ENCODE peak calls at places on chromosomes 7 and 10, in seven cellular contexts. One of them, this sample, is unnamed. For H3K4me1, the result is how much of the 10 kb centered on the place peaks cover.

GRCh38 chr7:151735186-151735853 is 141.6 kb downstream of the PRKAG2 start:
- DNase-seq in GM23338: peak
- DNase-seq in ovary: no peak
- DNase-seq in lung: no peak
- DNase-seq in fibroblast of lung: no peak
- DNase-seq in transverse colon: no peak
- DNase-seq in upper lobe of right lung: no peak
- DNase-seq in this sample: no peak

GRCh38 chr7:55158541-55158940 is 139.7 kb downstream of the EGFR start:
- DNase-seq in GM23338: no peak
- DNase-seq in ovary: no peak
- DNase-seq in lung: no peak
- DNase-seq in fibroblast of lung: no peak
- DNase-seq in transverse colon: no peak
- DNase-seq in upper lobe of right lung: no peak
- DNase-seq in this sample: no peak

GRCh38 chr10:90175161-90175681 is 473.8 kb downstream of the KIF20B start:
- DNase-seq in GM23338: no peak
- DNase-seq in ovary: no peak
- DNase-seq in lung: no peak
- DNase-seq in fibroblast of lung: peak
- DNase-seq in transverse colon: no peak
- DNase-seq in upper lobe of right lung: no peak
- DNase-seq in this sample: no peak

GRCh38 chr7:75866129-75866496 is 12.7 kb upstream of the RHBDD2 start:
- DNase-seq in GM23338: no peak
- DNase-seq in ovary: no peak
- DNase-seq in lung: no peak
- DNase-seq in fibroblast of lung: no peak
- DNase-seq in transverse colon: no peak
- DNase-seq in upper lobe of right lung: no peak
- DNase-seq in this sample: no peak

GRCh38 chr7:4479367-4480039 is 202.6 kb upstream of the FOXK1 start:
- DNase-seq in GM23338: peak
- DNase-seq in ovary: no peak
- DNase-seq in lung: no peak
- DNase-seq in fibroblast of lung: peak
- DNase-seq in transverse colon: peak
- DNase-seq in upper lobe of right lung: no peak
- DNase-seq in this sample: no peak

GRCh38 chr10:96305019-96305418 is 785 bp downstream of the DNTT start:
- DNase-seq in GM23338: no peak
- DNase-seq in ovary: no peak
- DNase-seq in lung: no peak
- DNase-seq in fibroblast of lung: no peak
- DNase-seq in transverse colon: no peak
- DNase-seq in upper lobe of right lung: no peak
- DNase-seq in this sample: no peak

GRCh38 chr10:88853155-88853554 is 1.5 kb upstream of the ANKRD22 start:
- DNase-seq in GM23338: no peak
- DNase-seq in ovary: no peak
- DNase-seq in lung: no peak
- DNase-seq in fibroblast of lung: no peak
- DNase-seq in transverse colon: no peak
- DNase-seq in upper lobe of right lung: no peak
- DNase-seq in this sample: no peak

GRCh38 chr10:132104471-132105301 is 38.9 kb downstream of the JAKMIP3 start:
- DNase-seq in GM23338: no peak
- DNase-seq in ovary: no peak
- DNase-seq in lung: peak
- DNase-seq in fibroblast of lung: no peak
- DNase-seq in transverse colon: no peak
- DNase-seq in upper lobe of right lung: peak
- DNase-seq in this sample: no peak

GRCh38 chr7:67896721-67897120 is 900.1 kb downstream of the TYW1 start:
- DNase-seq in GM23338: no peak
- DNase-seq in ovary: no peak
- DNase-seq in lung: no peak
- DNase-seq in fibroblast of lung: no peak
- DNase-seq in transverse colon: no peak
- DNase-seq in upper lobe of right lung: no peak
- DNase-seq in this sample: no peak

GRCh38 chr7:155815332-155816191 is 3.3 kb upstream of the SHH start:
- DNase-seq in GM23338: peak
- DNase-seq in ovary: no peak
- DNase-seq in lung: peak
- DNase-seq in fibroblast of lung: peak
- DNase-seq in transverse colon: peak
- DNase-seq in upper lobe of right lung: peak
- DNase-seq in this sample: no peak

GRCh38 chr10:20641605-20642004 is 255.5 kb downstream of the NEBL start:
- DNase-seq in GM23338: no peak
- DNase-seq in ovary: no peak
- DNase-seq in lung: no peak
- DNase-seq in fibroblast of lung: no peak
- DNase-seq in transverse colon: no peak
- DNase-seq in upper lobe of right lung: no peak
- DNase-seq in this sample: no peak

GRCh38 chr7:108347616-108348015 is 108.6 kb downstream of the NRCAM start:
- DNase-seq in GM23338: peak
- DNase-seq in ovary: no peak
- DNase-seq in lung: no peak
- DNase-seq in fibroblast of lung: peak
- DNase-seq in transverse colon: no peak
- DNase-seq in upper lobe of right lung: no peak
- DNase-seq in this sample: no peak

GRCh38 chr10:74991435-74991834 is 120.0 kb upstream of the SAMD8 start:
- DNase-seq in GM23338: peak
- DNase-seq in ovary: no peak
- DNase-seq in lung: no peak
- DNase-seq in fibroblast of lung: peak
- DNase-seq in transverse colon: no peak
- DNase-seq in upper lobe of right lung: no peak
- DNase-seq in this sample: no peak

GRCh38 chr10:124296121-124296812 is 122.5 kb downstream of the OAT start:
- DNase-seq in GM23338: peak
- DNase-seq in ovary: no peak
- DNase-seq in lung: no peak
- DNase-seq in fibroblast of lung: peak
- DNase-seq in transverse colon: no peak
- DNase-seq in upper lobe of right lung: no peak
- DNase-seq in this sample: no peak

GRCh38 chr10:80413152-80413996 is 5.0 kb downstream of the PRXL2A start:
- DNase-seq in GM23338: peak
- DNase-seq in ovary: peak
- DNase-seq in lung: no peak
- DNase-seq in fibroblast of lung: peak
- DNase-seq in transverse colon: no peak
- DNase-seq in upper lobe of right lung: no peak
- DNase-seq in this sample: no peak

GRCh38 chr7:34133983-34134782 is 228.8 kb downstream of the BMPER start:
- DNase-seq in GM23338: peak
- DNase-seq in ovary: peak
- DNase-seq in lung: peak
- DNase-seq in fibroblast of lung: peak
- DNase-seq in transverse colon: peak
- DNase-seq in upper lobe of right lung: no peak
- DNase-seq in this sample: peak

GRCh38 chr7:130365511-130366441 is 14.5 kb upstream of the CPA1 start:
- DNase-seq in GM23338: peak
- DNase-seq in ovary: peak
- DNase-seq in lung: no peak
- DNase-seq in fibroblast of lung: peak
- DNase-seq in transverse colon: peak
- DNase-seq in upper lobe of right lung: no peak
- DNase-seq in this sample: peak

GRCh38 chr10:90451283-90451682 is 406.6 kb downstream of the HTR7 start:
- DNase-seq in GM23338: no peak
- DNase-seq in ovary: no peak
- DNase-seq in lung: no peak
- DNase-seq in fibroblast of lung: peak
- DNase-seq in transverse colon: no peak
- DNase-seq in upper lobe of right lung: no peak
- DNase-seq in this sample: no peak

GRCh38 chr10:123472606-123473005 is 193.5 kb upstream of the GPR26 start:
- DNase-seq in GM23338: peak
- DNase-seq in ovary: no peak
- DNase-seq in lung: no peak
- DNase-seq in fibroblast of lung: no peak
- DNase-seq in transverse colon: no peak
- DNase-seq in upper lobe of right lung: no peak
- DNase-seq in this sample: no peak

GRCh38 chr7:16063691-16064090 is 357.6 kb downstream of the CRPPA start:
- DNase-seq in GM23338: no peak
- DNase-seq in ovary: no peak
- DNase-seq in lung: no peak
- DNase-seq in fibroblast of lung: peak
- DNase-seq in transverse colon: no peak
- DNase-seq in upper lobe of right lung: no peak
- DNase-seq in this sample: no peak

GRCh38 chr7:99386584-99387238 is 12.2 kb downstream of the ARPC1B start:
- DNase-seq in GM23338: peak
- DNase-seq in ovary: no peak
- DNase-seq in lung: no peak
- DNase-seq in fibroblast of lung: peak
- DNase-seq in transverse colon: no peak
- DNase-seq in upper lobe of right lung: no peak
- DNase-seq in this sample: no peak

GRCh38 chr7:3552499-3552898 is 251.4 kb downstream of the SDK1 start:
- DNase-seq in GM23338: no peak
- DNase-seq in ovary: no peak
- DNase-seq in lung: no peak
- DNase-seq in fibroblast of lung: no peak
- DNase-seq in transverse colon: no peak
- DNase-seq in upper lobe of right lung: no peak
- DNase-seq in this sample: no peak

GRCh38 chr10:33211123-33211878 is 123.2 kb downstream of the NRP1 start:
- DNase-seq in GM23338: no peak
- DNase-seq in ovary: peak
- DNase-seq in lung: peak
- DNase-seq in fibroblast of lung: peak
- DNase-seq in transverse colon: no peak
- DNase-seq in upper lobe of right lung: no peak
- DNase-seq in this sample: no peak

GRCh38 chr10:26474062-26474461 is 35.9 kb downstream of the APBB1IP start:
- DNase-seq in GM23338: no peak
- DNase-seq in ovary: no peak
- DNase-seq in lung: no peak
- DNase-seq in fibroblast of lung: no peak
- DNase-seq in transverse colon: no peak
- DNase-seq in upper lobe of right lung: no peak
- DNase-seq in this sample: no peak
- H3K4me1 ChIP-seq in GM23338: under half
- H3K4me1 ChIP-seq in ovary: under half
- H3K4me1 ChIP-seq in lung: under half
- H3K4me1 ChIP-seq in fibroblast of lung: under half
- H3K4me1 ChIP-seq in transverse colon: under half
- H3K4me1 ChIP-seq in upper lobe of right lung: under half
- H3K4me1 ChIP-seq in this sample: under half

GRCh38 chr10:29804025-29804852 is 169.5 kb upstream of the SVIL start:
- DNase-seq in GM23338: no peak
- DNase-seq in ovary: no peak
- DNase-seq in lung: peak
- DNase-seq in fibroblast of lung: peak
- DNase-seq in transverse colon: peak
- DNase-seq in upper lobe of right lung: no peak
- DNase-seq in this sample: no peak

GRCh38 chr10:29807407-29807806 is 172.6 kb upstream of the SVIL start:
- DNase-seq in GM23338: no peak
- DNase-seq in ovary: no peak
- DNase-seq in lung: no peak
- DNase-seq in fibroblast of lung: peak
- DNase-seq in transverse colon: no peak
- DNase-seq in upper lobe of right lung: no peak
- DNase-seq in this sample: no peak

GRCh38 chr10:29810816-29811215 is 176.0 kb upstream of the SVIL start:
- DNase-seq in GM23338: no peak
- DNase-seq in ovary: no peak
- DNase-seq in lung: no peak
- DNase-seq in fibroblast of lung: no peak
- DNase-seq in transverse colon: no peak
- DNase-seq in upper lobe of right lung: no peak
- DNase-seq in this sample: no peak

GRCh38 chr10:29805134-29805691 is 170.4 kb upstream of the SVIL start:
- DNase-seq in GM23338: no peak
- DNase-seq in ovary: no peak
- DNase-seq in lung: no peak
- DNase-seq in fibroblast of lung: no peak
- DNase-seq in transverse colon: no peak
- DNase-seq in upper lobe of right lung: no peak
- DNase-seq in this sample: no peak

DNA sequence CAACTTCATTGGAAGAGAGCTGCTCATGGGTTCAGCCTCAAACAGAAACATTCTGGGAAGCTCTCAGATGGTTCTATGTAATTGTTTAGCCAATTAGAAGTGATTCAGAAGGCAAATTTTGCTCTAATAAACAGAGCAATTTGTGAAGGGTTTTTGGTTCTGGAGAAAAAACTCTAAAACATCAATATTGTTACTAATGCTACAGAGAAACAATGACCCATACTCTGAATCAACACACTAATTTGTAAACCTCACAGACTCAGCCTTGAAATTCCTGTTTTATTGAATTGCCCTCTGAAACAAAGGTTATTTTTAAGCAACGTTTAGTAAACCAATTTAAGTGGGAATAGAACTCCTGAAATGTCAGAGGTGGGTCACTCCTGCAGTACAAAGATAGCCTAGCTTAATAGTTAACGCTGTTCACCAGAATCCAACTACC is 171.6 kb upstream of the SVIL start:
- DNase-seq in GM23338: no peak
- DNase-seq in ovary: no peak
- DNase-seq in lung: no peak
- DNase-seq in fibroblast of lung: peak
- DNase-seq in transverse colon: no peak
- DNase-seq in upper lobe of right lung: no peak
- DNase-seq in this sample: no peak
- H3K4me1 ChIP-seq in GM23338: under half
- H3K4me1 ChIP-seq in ovary: under half
- H3K4me1 ChIP-seq in lung: under half
- H3K4me1 ChIP-seq in fibroblast of lung: under half
- H3K4me1 ChIP-seq in transverse colon: under half
- H3K4me1 ChIP-seq in upper lobe of right lung: under half
- H3K4me1 ChIP-seq in this sample: under half

GRCh38 chr7:149773446-149774236 is at the start of gene ZNF467:
- DNase-seq in GM23338: peak
- DNase-seq in ovary: peak
- DNase-seq in lung: peak
- DNase-seq in fibroblast of lung: peak
- DNase-seq in transverse colon: peak
- DNase-seq in upper lobe of right lung: peak
- DNase-seq in this sample: peak
- H3K4me1 ChIP-seq in GM23338: under half
- H3K4me1 ChIP-seq in ovary: under half
- H3K4me1 ChIP-seq in lung: under half
- H3K4me1 ChIP-seq in fibroblast of lung: under half
- H3K4me1 ChIP-seq in transverse colon: under half
- H3K4me1 ChIP-seq in upper lobe of right lung: under half
- H3K4me1 ChIP-seq in this sample: under half

GRCh38 chr7:1086588-1087461 is 1.1 kb upstream of the GPER1 start:
- DNase-seq in GM23338: peak
- DNase-seq in ovary: peak
- DNase-seq in lung: peak
- DNase-seq in fibroblast of lung: peak
- DNase-seq in transverse colon: peak
- DNase-seq in upper lobe of right lung: peak
- DNase-seq in this sample: peak
- H3K4me1 ChIP-seq in GM23338: under half
- H3K4me1 ChIP-seq in ovary: under half
- H3K4me1 ChIP-seq in lung: under half
- H3K4me1 ChIP-seq in fibroblast of lung: under half
- H3K4me1 ChIP-seq in transverse colon: under half
- H3K4me1 ChIP-seq in upper lobe of right lung: under half
- H3K4me1 ChIP-seq in this sample: under half